ENCODE peak calls at places on chromosome 14, in eight cellular contexts. F is HTR-8/SVneo, B is globus pallidus, L is BJ, O is PC-9, Y is T-helper 2 cell, J is anterior cingulate cortex, T is iPS-NIHi11. C is an unnamed sample.

GRCh38 chr14:68806526-68807147 is 13.8 kb upstream of the ZFP36L1 start:
- DNase-seq in F (no peak), B (no peak), L (no peak), O (no peak), Y (no peak), J (no peak), T (no peak), C (peak; percentile 48)

GRCh38 chr14:98022541-98023520 is 1225.6 kb downstream of the VRK1 start:
- DNase-seq in F (no peak), B (no peak), L (no peak), O (no peak), Y (no peak), J (no peak), T (peak; percentile 29), C (no peak)

GRCh38 chr14:103015426-103015825 is 41.9 kb downstream of the CDC42BPB start:
- DNase-seq in F (no peak), B (no peak), L (no peak), O (no peak), Y (no peak), J (no peak), T (peak; percentile 3), C (no peak)

GRCh38 chr14:81638656-81639055 is 105.0 kb upstream of the SEL1L start:
- DNase-seq in F (no peak), B (no peak), L (no peak), O (no peak), Y (no peak), J (no peak), T (no peak), C (no peak)

GRCh38 chr14:31207746-31208545 is at the start of gene HECTD1:
- DNase-seq in F (peak; percentile 93), B (peak; percentile 90), L (peak; percentile 38), O (peak; percentile 61), Y (peak; percentile 92), J (peak; percentile 81), T (no peak), C (peak; percentile 79)

GRCh38 chr14:75884198-75884611 is 97.6 kb downstream of the TGFB3 start:
- DNase-seq in F (peak; percentile 41), B (peak; percentile 26), L (peak; percentile 62), O (peak; percentile 67), Y (no peak), J (no peak), T (peak; percentile 25), C (no peak)

GRCh38 chr14:48331421-48331820 is 656.0 kb upstream of the MDGA2 start:
- DNase-seq in F (no peak), B (no peak), L (no peak), O (peak; percentile 43), Y (no peak), J (no peak), T (no peak), C (no peak)

GRCh38 chr14:86799244-86799647 is 1193.7 kb downstream of the GALC start:
- DNase-seq in F (peak; percentile 27), B (no peak), L (peak; percentile 84), O (peak; percentile 44), Y (no peak), J (no peak), T (no peak), C (no peak)

GRCh38 chr14:63039800-63040380 is 5.4 kb downstream of the KCNH5 start:
- DNase-seq in F (peak; percentile 81), B (no peak), L (peak; percentile 1), O (peak; percentile 78), Y (no peak), J (no peak), T (peak; percentile 24), C (no peak)

GRCh38 chr14:32368107-32368506 is 39.0 kb downstream of the AKAP6 start:
- DNase-seq in F (no peak), B (no peak), L (no peak), O (no peak), Y (no peak), J (no peak), T (no peak), C (no peak)

GRCh38 chr14:91061309-91061887 is 957 bp upstream of the RPS6KA5 start:
- DNase-seq in F (no peak), B (no peak), L (no peak), O (no peak), Y (no peak), J (no peak), T (no peak), C (no peak)

GRCh38 chr14:72463291-72463866 is 430.5 kb downstream of the DPF3 start:
- DNase-seq in F (peak; percentile 53), B (no peak), L (peak; percentile 35), O (no peak), Y (no peak), J (no peak), T (no peak), C (no peak)

GRCh38 chr14:81435578-81436295 is 35.6 kb upstream of the STON2 start:
- DNase-seq in F (no peak), B (peak; percentile 54), L (no peak), O (peak; percentile 40), Y (no peak), J (peak; percentile 63), T (peak; percentile 66), C (peak; percentile 50)

GRCh38 chr14:77648520-77649200 is 32.2 kb upstream of the SPTLC2 start:
- DNase-seq in F (no peak), B (no peak), L (no peak), O (peak; percentile 24), Y (no peak), J (no peak), T (no peak), C (no peak)

C was measured in ureter.